ENCODE peak calls at places on chromosomes 13 and 19, in four cellular contexts. O is uterus, S is esophagus muscularis mucosa, Y is spleen. D is an unnamed sample. For H3K4me1, the result is how much of the 10 kb centered on the place peaks cover.

GRCh38 chr19:48715681-48716171 is 3.8 kb downstream of the MAMSTR start:
- DNase-seq in Y (no peak), O (peak), S (no peak), D (no peak)

GRCh38 chr19:492091-492531 is 4.2 kb upstream of the MADCAM1 start:
- DNase-seq in S (no peak), Y (peak), O (no peak), D (no peak)

GRCh38 chr13:77384999-77385398 is 58.1 kb upstream of the MYCBP2 start:
- DNase-seq in Y (no peak), S (no peak), O (no peak), D (no peak)

GRCh38 chr13:30881931-30882899 is 23.9 kb upstream of the MEDAG start:
- DNase-seq in S (no peak), O (no peak), Y (no peak), D (no peak)

GRCh38 chr19:46974181-46974580 is 45.5 kb upstream of the NPAS1 start:
- DNase-seq in O (no peak), Y (no peak), S (no peak), D (no peak)

GRCh38 chr13:66424417-66424816 is 805.7 kb downstream of the PCDH9 start:
- DNase-seq in S (no peak), O (no peak), Y (no peak), D (no peak)

GRCh38 chr13:112619730-112620639 is 32.0 kb upstream of the TUBGCP3 start:
- DNase-seq in Y (peak), O (no peak), S (peak), D (no peak)

GRCh38 chr19:39372941-39373340 is 18.0 kb downstream of the PAF1 start:
- DNase-seq in S (no peak), O (no peak), Y (no peak), D (no peak)

GRCh38 chr19:9406798-9407352 is 28.5 kb downstream of the ZNF266 start:
- DNase-seq in O (peak), S (no peak), Y (peak), D (peak)
- H3K4me3 ChIP-seq in O (peak), S (peak), Y (peak), D (peak)

GRCh38 chr19:17309198-17309961 is at the start of gene DDA1:
- DNase-seq in S (peak), O (peak), Y (peak), D (peak)
- H3K4me1 ChIP-seq in S (under half), O (under half), Y (under half), D (under half)

GRCh38 chr19:33797821-33798633 is 1.4 kb downstream of the KCTD15 start:
- DNase-seq in S (no peak), O (peak), Y (no peak), D (no peak)
- TF ChIP-seq POLR2A in S (no peak), O (no peak), Y (no peak), D (no peak)

DNA sequence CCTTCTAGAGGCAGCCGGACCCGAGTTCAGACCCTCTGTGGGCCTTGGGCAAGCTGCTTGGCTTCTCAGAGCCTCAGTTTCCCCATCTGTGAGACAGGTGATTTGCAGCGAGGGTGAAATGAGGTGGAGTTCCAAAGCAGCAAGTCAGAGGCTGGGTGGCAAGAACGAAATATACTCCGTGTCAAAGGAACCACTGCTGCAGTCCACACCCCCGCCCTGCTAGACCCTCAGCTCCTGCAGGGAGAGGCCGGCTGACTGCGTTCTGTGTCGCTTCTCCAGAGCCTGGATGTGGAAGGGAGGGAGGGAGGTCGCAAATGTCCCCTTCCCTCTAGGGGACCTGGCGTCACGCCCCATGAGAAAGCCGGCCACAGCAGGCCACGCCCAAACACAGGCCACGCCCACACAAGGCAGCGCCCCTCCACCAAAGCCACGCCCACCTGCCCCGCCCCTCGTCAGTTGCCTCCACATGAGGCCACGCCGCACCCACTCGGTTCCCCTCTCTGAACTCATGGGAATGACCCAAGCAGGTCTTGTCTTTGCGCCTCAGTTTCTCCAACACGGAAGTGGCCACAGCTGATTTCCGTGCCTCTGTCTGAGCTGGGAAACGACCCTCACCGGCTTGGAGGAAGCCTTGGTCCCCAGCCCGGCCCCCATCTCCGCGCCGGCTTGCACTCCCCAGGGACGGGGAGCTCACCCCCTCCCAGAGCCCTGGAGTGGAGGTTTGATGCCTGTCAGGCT is 38.3 kb upstream of the TCF3 start:
- DNase-seq in O (no peak), Y (no peak), S (no peak), D (peak)
- H3K4me3 ChIP-seq in O (no peak), Y (no peak), S (no peak), D (no peak)

GRCh38 chr19:23395041-23395721 is at the start of gene ZNF91:
- DNase-seq in S (peak), O (peak), Y (peak), D (peak)

GRCh38 chr19:23391239-23391638 is 4.0 kb downstream of the ZNF91 start:
- DNase-seq in S (no peak), Y (no peak), O (no peak), D (no peak)

GRCh38 chr19:23393121-23393520 is 2.1 kb downstream of the ZNF91 start:
- DNase-seq in O (no peak), Y (no peak), S (no peak), D (no peak)

DNA sequence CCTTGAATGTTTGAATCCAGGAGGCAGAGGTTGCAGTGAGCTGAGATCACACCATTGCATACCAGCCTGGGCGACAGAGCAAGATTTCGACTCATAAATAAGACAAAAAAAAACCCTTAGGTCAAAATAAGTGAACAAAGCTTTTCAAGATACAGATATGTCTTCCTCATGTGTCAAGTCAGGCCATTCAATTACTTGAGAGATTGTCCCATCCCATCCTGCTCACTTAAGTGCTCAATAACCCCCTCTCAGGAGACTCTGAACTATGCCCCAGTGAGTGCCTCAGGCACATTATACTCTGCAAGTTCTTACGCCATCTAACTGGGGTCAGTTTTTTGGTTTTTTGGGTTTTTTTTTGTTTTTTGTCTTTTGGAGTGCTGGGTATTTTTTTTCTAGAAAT is 2.6 kb downstream of the ZNF91 start:
- DNase-seq in O (no peak), Y (no peak), S (no peak), D (no peak)
- H3K4me1 ChIP-seq in O (under half), Y (under half), S (under half), D (under half)

DNA sequence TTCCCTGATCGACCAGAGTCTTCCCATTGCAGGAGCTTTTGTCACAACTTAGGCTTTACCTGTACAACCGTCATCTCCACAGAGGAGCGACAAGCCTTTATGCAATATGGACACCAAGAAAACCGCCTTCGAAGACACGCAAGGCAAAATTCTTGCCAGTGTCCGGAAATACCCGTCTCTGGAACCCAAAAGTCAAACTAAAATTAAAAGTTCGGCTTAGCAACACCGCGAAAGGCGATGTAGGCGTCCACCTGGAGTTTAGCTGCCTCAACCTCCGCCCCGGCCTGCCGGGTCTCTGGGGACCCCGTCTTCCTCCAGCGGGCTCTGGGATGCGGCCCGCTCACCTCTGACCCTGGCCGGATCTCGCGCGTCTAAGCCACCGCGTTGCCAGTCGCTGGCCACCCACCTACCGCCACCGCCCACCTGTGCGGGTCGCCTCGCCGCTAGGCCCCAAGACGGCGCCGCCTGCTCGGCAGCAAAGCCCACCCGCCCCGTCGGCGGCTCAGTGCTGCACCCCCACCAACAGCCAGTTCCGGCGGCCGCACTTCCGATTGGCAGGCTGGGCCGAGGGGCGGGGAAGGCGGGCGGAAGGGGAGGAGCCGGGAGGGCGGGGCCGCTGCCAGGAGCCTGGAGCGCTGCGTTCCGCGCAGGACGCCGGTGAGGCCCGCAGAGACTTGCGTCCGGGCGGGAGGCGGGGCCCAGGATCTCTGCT is at the start of gene SUPT20H:
- DNase-seq in Y (peak), O (peak), S (peak), D (peak)
- TF ChIP-seq POLR2A in Y (peak), O (peak), S (peak), D (peak)

GRCh38 chr19:17869114-17869608 is 2.6 kb upstream of the SLC5A5 start:
- DNase-seq in S (no peak), O (no peak), Y (no peak), D (no peak)

GRCh38 chr19:17868669-17869068 is 3.1 kb upstream of the SLC5A5 start:
- DNase-seq in O (no peak), Y (no peak), S (no peak), D (no peak)

GRCh38 chr19:17871878-17872250 is at the start of gene SLC5A5:
- DNase-seq in S (no peak), Y (peak), O (no peak), D (no peak)

GRCh38 chr19:17872251-17873001 is 681 bp downstream of the SLC5A5 start:
- DNase-seq in S (no peak), Y (peak), O (no peak), D (no peak)

GRCh38 chr19:17871032-17871877 is 490 bp upstream of the SLC5A5 start:
- DNase-seq in Y (no peak), O (no peak), S (no peak), D (no peak)
- H3K4me3 ChIP-seq in Y (no peak), O (no peak), S (no peak), D (peak)

DNA sequence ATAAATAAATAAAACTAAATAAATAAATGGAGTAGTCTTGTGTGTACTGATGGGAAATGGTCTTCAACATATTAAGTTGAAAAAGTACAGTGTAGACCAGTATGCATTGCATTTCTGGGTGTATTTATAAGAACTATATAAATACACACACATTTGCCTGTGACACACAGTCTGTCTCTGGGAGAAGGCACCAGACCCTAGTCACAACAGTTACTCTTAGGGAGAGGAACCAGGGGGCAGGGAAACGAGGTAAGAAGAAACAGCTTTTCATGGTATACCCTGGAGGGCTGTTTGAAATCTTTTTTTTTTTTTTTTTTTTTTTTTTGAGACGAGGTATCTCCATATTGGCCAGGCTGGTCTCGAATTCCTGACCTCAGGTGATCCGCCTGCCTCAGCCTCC is 2.8 kb upstream of the S1PR2 start:
- DNase-seq in Y (no peak), S (no peak), O (no peak), D (no peak)
- H3K4me1 ChIP-seq in Y (under half), S (under half), O (under half), D (under half)

D was measured in Peyer's patch.